ENCODE peak calls at places on chromosomes 16 and 17, in four cellular contexts. P is neural progenitor cell, L is endodermal cell, G is heart right ventricle. M is an unnamed sample.

GRCh38 chr17:37787055-37787720 is 42.3 kb upstream of the HNF1B start:
- DNase-seq in P (no peak), L (peak), G (no peak), M (no peak)

GRCh38 chr16:85638248-85638647 is 25.1 kb downstream of the GSE1 start:
- DNase-seq in P (no peak), L (no peak), G (no peak), M (no peak)

GRCh38 chr16:84194470-84195200 is 3.7 kb downstream of the ADAD2 start:
- DNase-seq in P (no peak), L (no peak), G (no peak), M (no peak)

GRCh38 chr16:154223-155030 is 2.0 kb downstream of the HBZ start:
- DNase-seq in P (peak), L (peak), G (no peak), M (no peak)

GRCh38 chr16:67397812-67398545 is 4.7 kb upstream of the TPPP3 start:
- DNase-seq in P (no peak), L (peak), G (no peak), M (no peak)

GRCh38 chr16:1090620-1091587 is 5.1 kb downstream of the C1QTNF8 start:
- DNase-seq in P (no peak), L (no peak), G (peak), M (no peak)

GRCh38 chr17:13593021-13593751 is 8.5 kb downstream of the HS3ST3A1 start:
- DNase-seq in P (no peak), L (no peak), G (no peak), M (no peak)

GRCh38 chr16:27244363-27244755 is 24.2 kb downstream of the NSMCE1 start:
- DNase-seq in P (no peak), L (no peak), G (no peak), M (no peak)

GRCh38 chr16:15404792-15405191 is 9.2 kb downstream of the MPV17L start:
- DNase-seq in P (no peak), L (no peak), G (peak), M (peak)

GRCh38 chr17:35684046-35684802 is 47.2 kb upstream of the RASL10B start:
- DNase-seq in P (peak), L (peak), G (no peak), M (no peak)

GRCh38 chr16:54135361-54136275 is 151.0 kb downstream of the IRX3 start:
- DNase-seq in P (no peak), L (no peak), G (no peak), M (no peak)

GRCh38 chr16:47528431-47528830 is 67.3 kb downstream of the PHKB start:
- DNase-seq in P (no peak), L (no peak), G (no peak), M (no peak)
- H3K27ac ChIP-seq in P (no peak), L (no peak), G (no peak), M (no peak)

GRCh38 chr17:64129765-64130558 is at the start of gene ERN1:
- DNase-seq in P (peak), L (peak), G (peak), M (peak)
- TF ChIP-seq CTCF in P (no peak), L (peak), G (no peak), M (no peak)

DNA sequence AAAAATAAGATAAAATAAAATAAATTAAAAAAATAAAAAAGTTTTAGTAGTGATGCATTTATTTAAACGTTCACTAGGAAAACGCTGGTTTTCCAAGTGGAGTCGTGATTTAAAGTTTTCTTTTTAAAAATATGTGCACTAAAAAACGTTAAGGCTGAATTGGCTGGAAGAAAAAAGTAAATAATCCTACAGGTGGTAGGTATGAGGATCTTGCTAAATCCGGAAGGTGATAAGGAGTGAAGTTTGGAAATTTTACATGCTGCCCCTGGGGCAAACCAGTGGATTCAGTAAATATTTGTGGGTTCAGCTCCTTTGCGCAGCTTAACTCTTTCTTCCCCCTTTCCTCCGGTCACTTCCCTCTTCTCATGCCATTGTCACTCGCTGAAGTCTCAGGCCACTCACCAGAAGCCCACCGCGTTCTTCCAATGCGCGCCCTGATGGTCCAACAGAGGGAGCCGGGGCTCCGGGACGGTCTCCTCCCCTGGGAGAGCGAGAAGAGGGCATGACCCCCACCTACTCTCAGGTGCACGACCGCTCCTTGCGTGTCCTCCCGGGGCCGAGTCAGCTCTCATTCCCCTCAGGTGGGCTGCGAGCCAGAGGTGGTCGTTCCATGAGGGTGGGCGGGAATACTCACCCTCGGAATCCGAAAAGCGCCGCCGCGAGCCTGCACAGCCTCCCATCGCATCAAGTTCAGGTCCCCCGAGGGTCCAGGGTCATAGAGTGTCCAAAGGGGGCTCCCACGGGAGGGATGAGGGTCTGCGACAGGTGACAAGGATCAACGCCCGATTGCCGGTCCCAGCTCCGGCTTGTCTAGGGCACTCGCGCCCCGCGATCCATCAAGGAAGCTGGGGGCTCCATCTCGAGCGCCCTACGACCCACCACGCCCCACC is 549 bp downstream of the CLN3 start:
- DNase-seq in P (peak), L (peak), G (peak), M (no peak)
- H3K27ac ChIP-seq in P (no peak), L (no peak), G (peak), M (peak)

GRCh38 chr17:30556374-30557332 is 79.4 kb downstream of the GOSR1 start:
- DNase-seq in P (no peak), L (peak), G (no peak), M (peak)

GRCh38 chr17:30551666-30552339 is 74.6 kb downstream of the GOSR1 start:
- DNase-seq in P (no peak), L (peak), G (no peak), M (peak)

GRCh38 chr17:30552994-30553565 is 75.9 kb downstream of the GOSR1 start:
- DNase-seq in P (no peak), L (peak), G (no peak), M (peak)

GRCh38 chr17:30555942-30556341 is 78.7 kb downstream of the GOSR1 start:
- DNase-seq in P (no peak), L (no peak), G (no peak), M (peak)

GRCh38 chr17:30554839-30555751 is 77.9 kb downstream of the GOSR1 start:
- DNase-seq in P (peak), L (peak), G (no peak), M (peak)
- TF ChIP-seq CTCF in P (peak), L (peak), G (no peak), M (no peak)

DNA sequence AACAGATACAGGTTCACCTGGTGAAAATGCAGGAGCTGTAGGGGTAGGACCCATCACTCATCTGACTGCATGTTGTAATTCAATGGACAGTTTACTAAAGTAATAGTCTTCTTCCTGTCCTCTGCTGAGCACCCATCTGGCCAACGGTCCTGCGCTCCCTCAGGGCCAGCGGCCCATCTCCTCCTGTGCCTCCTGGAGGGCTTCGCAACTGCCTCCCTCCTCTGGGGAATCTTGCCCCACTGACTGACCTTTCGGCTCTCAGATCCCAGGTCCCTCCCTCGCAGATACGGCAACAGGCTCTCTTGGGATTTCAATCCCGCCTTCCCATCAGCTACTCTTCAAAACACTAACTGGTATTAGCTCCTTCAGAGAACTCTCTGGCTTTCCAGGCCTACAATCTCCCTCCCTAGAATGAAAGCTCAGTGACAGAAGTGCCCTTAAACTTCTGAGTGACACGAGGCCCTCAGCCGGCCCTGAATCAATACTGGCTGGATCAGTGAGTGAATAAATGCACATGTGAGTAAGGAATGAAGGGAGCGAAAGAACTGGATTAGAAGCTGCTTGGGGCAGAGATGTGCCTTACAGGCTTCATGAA is 1.3 kb downstream of the PEMT start:
- DNase-seq in P (no peak), L (peak), G (no peak), M (no peak)
- H3K27ac ChIP-seq in P (no peak), L (no peak), G (peak), M (peak)

GRCh38 chr16:69123894-69124293 is 8.5 kb downstream of the CHTF8 start:
- DNase-seq in P (peak), L (peak), G (peak), M (no peak)
- TF ChIP-seq CTCF in P (peak), L (peak), G (peak), M (peak)

GRCh38 chr16:87534030-87534653 is 41.3 kb upstream of the ZCCHC14 start:
- DNase-seq in P (no peak), L (no peak), G (no peak), M (no peak)
- H3K27ac ChIP-seq in P (no peak), L (no peak), G (no peak), M (no peak)

GRCh38 chr16:70254095-70254964 is 2.6 kb upstream of the EXOSC6 start:
- DNase-seq in P (no peak), L (no peak), G (no peak), M (peak)
- TF ChIP-seq CTCF in P (no peak), L (peak), G (no peak), M (no peak)

GRCh38 chr17:78034429-78035091 is 76.1 kb downstream of the TNRC6C start:
- DNase-seq in P (no peak), L (no peak), G (no peak), M (no peak)
- H3K27ac ChIP-seq in P (no peak), L (no peak), G (no peak), M (no peak)